ENCODE peak calls at places on chromosomes 7 and 10, in six cellular contexts. T is RPMI7951; N is activated CD4-positive, alpha-beta T cell treated with anti-CD3 and anti-CD28 coated beads for 1 hour; G is activated naive CD8-positive, alpha-beta T cell treated with anti-CD3 and anti-CD28 coated beads for 36 hours; Q is neuronal stem cell; S is activated effector memory CD4-positive, alpha-beta T cell treated with anti-CD3 and anti-CD28 coated beads, Interleukin-2, amount 50 U/mL, for 16 hours. W is an unnamed sample.

GRCh38 chr10:122490786-122491680 is 29.7 kb downstream of the HTRA1 start:
- DNase-seq in T (no peak), N (no peak), G (peak), Q (no peak), S (peak), W (peak)

GRCh38 chr7:132009778-132010177 is 453.4 kb upstream of the PODXL start:
- DNase-seq in T (peak), N (no peak), G (no peak), Q (no peak), S (no peak), W (no peak)

GRCh38 chr7:99540542-99540941 is 11.4 kb downstream of the FAM200A start:
- DNase-seq in T (no peak), N (no peak), G (no peak), Q (no peak), S (peak), W (no peak)

GRCh38 chr7:130959743-130960207 is 225.8 kb upstream of the KLF14 start:
- DNase-seq in T (peak), N (no peak), G (peak), Q (no peak), S (no peak), W (no peak)

GRCh38 chr7:44104880-44105771 is 981 bp downstream of the AEBP1 start:
- DNase-seq in T (peak), N (no peak), G (no peak), Q (peak), S (no peak), W (peak)

GRCh38 chr10:21531164-21531563 is 2.9 kb upstream of the MLLT10 start:
- DNase-seq in T (peak), N (no peak), G (no peak), Q (no peak), S (no peak), W (no peak)

GRCh38 chr10:119539359-119539651 is 3.2 kb downstream of the RGS10 start:
- DNase-seq in T (no peak), N (no peak), G (peak), Q (no peak), S (peak), W (no peak)

GRCh38 chr7:27107391-27107900 is 5.0 kb upstream of the HOXA2 start:
- DNase-seq in T (no peak), N (no peak), G (no peak), Q (no peak), S (no peak), W (no peak)

GRCh38 chr7:149666360-149666905 is 107.0 kb downstream of the ZNF467 start:
- DNase-seq in T (no peak), N (no peak), G (no peak), Q (no peak), S (no peak), W (no peak)

GRCh38 chr10:125510998-125511397 is 172.0 kb downstream of the TEX36 start:
- DNase-seq in T (no peak), N (no peak), G (no peak), Q (no peak), S (no peak), W (no peak)

GRCh38 chr7:39667354-39667923 is 44.1 kb downstream of the RALA start:
- DNase-seq in T (no peak), N (no peak), G (no peak), Q (no peak), S (no peak), W (no peak)

W was measured in posterior vena cava.